ENCODE peak calls at places on chromosome 10, in seven cellular contexts. F, K, X, M, E, R and O are unnamed samples.

GRCh38 chr10:24944512-24945255 is 7.7 kb downstream of the PRTFDC1 start:
- DNase-seq in R (no peak), K (no peak), F (peak), X (no peak), E (peak), M (no peak), O (peak)

GRCh38 chr10:52883996-52884871 is 111.7 kb upstream of the MBL2 start:
- DNase-seq in M (no peak), F (peak), R (no peak), E (peak), X (peak), K (no peak), O (peak)

GRCh38 chr10:86391986-86392722 is 25.6 kb upstream of the GRID1 start:
- DNase-seq in R (peak), F (no peak), X (no peak), K (no peak), E (no peak), M (no peak), O (no peak)

GRCh38 chr10:14128519-14128918 is 202.2 kb downstream of the FRMD4A start:
- DNase-seq in X (no peak), M (no peak), R (no peak), K (no peak), E (no peak), F (no peak), O (no peak)

GRCh38 chr10:105269011-105269410 is 627.9 kb downstream of the SORCS3 start:
- DNase-seq in M (no peak), F (no peak), X (no peak), E (no peak), K (no peak), R (no peak), O (no peak)

GRCh38 chr10:47349941-47350371 is 1.8 kb downstream of the RBP3 start:
- DNase-seq in R (no peak), F (no peak), X (no peak), K (no peak), M (no peak), E (no peak), O (no peak)

GRCh38 chr10:123722351-123722750 is 56.2 kb downstream of the GPR26 start:
- DNase-seq in M (no peak), K (no peak), F (no peak), E (no peak), X (no peak), R (no peak), O (no peak)

GRCh38 chr10:58439632-58440364 is 54.6 kb downstream of the TFAM start:
- DNase-seq in M (no peak), R (no peak), X (no peak), K (no peak), E (peak), F (no peak), O (no peak)

GRCh38 chr10:43252166-43252784 is 14.6 kb downstream of the RASGEF1A start:
- DNase-seq in E (no peak), X (no peak), K (no peak), M (no peak), F (peak), R (no peak), O (no peak)

GRCh38 chr10:127853868-127854768 is 38.6 kb downstream of the CLRN3 start:
- DNase-seq in F (peak), M (peak), K (peak), R (peak), X (peak), E (peak), O (no peak)

GRCh38 chr10:103682042-103682441 is 173.3 kb downstream of the SH3PXD2A start:
- DNase-seq in X (no peak), R (no peak), M (no peak), E (no peak), F (no peak), K (no peak), O (no peak)

GRCh38 chr10:21521910-21522533 is 3.5 kb downstream of the SKIDA1 start:
- DNase-seq in X (no peak), K (no peak), E (peak), F (no peak), R (no peak), M (no peak), O (no peak)

GRCh38 chr10:44828515-44829142 is 82.5 kb upstream of the TMEM72 start:
- DNase-seq in M (no peak), X (no peak), E (no peak), K (no peak), F (no peak), R (no peak), O (no peak)

GRCh38 chr10:31261502-31262311 is 57.3 kb upstream of the ZEB1 start:
- DNase-seq in R (no peak), X (no peak), F (no peak), M (no peak), E (peak), K (no peak), O (no peak)

GRCh38 chr10:24256619-24257018 is 47.7 kb downstream of the KIAA1217 start:
- DNase-seq in X (no peak), F (no peak), E (peak), M (no peak), R (no peak), K (no peak), O (no peak)

GRCh38 chr10:63865210-63865609 is 344.0 kb downstream of the REEP3 start:
- DNase-seq in E (no peak), K (no peak), R (no peak), F (no peak), M (no peak), X (no peak), O (no peak)
- H3K27ac ChIP-seq in E (no peak), K (no peak), R (no peak), F (no peak), M (no peak), X (no peak), O (no peak)

GRCh38 chr10:3933733-3934132 is 148.7 kb upstream of the KLF6 start:
- DNase-seq in X (no peak), K (no peak), E (no peak), F (no peak), R (no peak), M (no peak), O (no peak)

GRCh38 chr10:3932597-3933380 is 147.8 kb upstream of the KLF6 start:
- DNase-seq in K (no peak), R (no peak), X (no peak), E (no peak), M (no peak), F (no peak), O (no peak)

GRCh38 chr10:3936422-3937040 is 151.5 kb upstream of the KLF6 start:
- DNase-seq in F (peak), X (no peak), K (no peak), E (no peak), M (no peak), R (no peak), O (no peak)

GRCh38 chr10:3935141-3935540 is 150.1 kb upstream of the KLF6 start:
- DNase-seq in E (peak), F (no peak), X (no peak), M (no peak), K (no peak), R (no peak), O (no peak)

GRCh38 chr10:3935933-3936359 is 150.9 kb upstream of the KLF6 start:
- DNase-seq in M (peak), R (no peak), F (peak), E (peak), K (no peak), X (no peak), O (no peak)
- H3K27ac ChIP-seq in M (peak), R (peak), F (peak), E (peak), K (peak), X (no peak), O (peak)

GRCh38 chr10:71141528-71141927 is 70.8 kb upstream of the UNC5B start:
- DNase-seq in R (no peak), M (no peak), F (no peak), E (no peak), X (no peak), K (no peak), O (no peak)

GRCh38 chr10:71145352-71145945 is 66.9 kb upstream of the UNC5B start:
- DNase-seq in K (no peak), M (no peak), F (no peak), E (no peak), X (no peak), R (no peak), O (no peak)

GRCh38 chr10:71144824-71145223 is 67.5 kb upstream of the UNC5B start:
- DNase-seq in R (no peak), K (no peak), F (no peak), E (no peak), X (no peak), M (no peak), O (no peak)

GRCh38 chr10:71143170-71143569 is 69.2 kb upstream of the UNC5B start:
- DNase-seq in M (no peak), E (no peak), R (no peak), X (no peak), F (no peak), K (no peak), O (no peak)

DNA sequence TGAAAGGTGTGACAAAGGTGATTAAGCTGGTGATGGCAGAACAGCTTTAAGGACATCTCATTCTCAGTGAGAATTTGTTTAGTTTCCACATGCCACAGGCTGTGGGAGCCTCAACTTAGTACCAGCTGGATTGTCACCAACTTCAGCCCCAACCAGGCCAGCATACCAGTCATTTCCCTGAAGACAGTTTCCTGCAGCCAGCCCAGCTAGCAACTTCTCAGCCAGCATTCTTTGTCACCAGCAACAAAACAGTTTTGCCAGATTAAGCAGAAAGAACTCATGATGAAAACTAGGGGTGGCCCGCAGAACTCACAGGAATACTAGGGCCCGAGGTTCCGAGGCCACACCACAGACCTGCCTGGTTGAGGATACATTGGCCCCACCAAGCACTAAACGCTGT is 68.8 kb upstream of the UNC5B start:
- DNase-seq in F (no peak), X (no peak), M (no peak), R (no peak), K (no peak), E (no peak), O (no peak)
- H3K27ac ChIP-seq in F (no peak), X (no peak), M (no peak), R (no peak), K (no peak), E (no peak), O (no peak)

DNA sequence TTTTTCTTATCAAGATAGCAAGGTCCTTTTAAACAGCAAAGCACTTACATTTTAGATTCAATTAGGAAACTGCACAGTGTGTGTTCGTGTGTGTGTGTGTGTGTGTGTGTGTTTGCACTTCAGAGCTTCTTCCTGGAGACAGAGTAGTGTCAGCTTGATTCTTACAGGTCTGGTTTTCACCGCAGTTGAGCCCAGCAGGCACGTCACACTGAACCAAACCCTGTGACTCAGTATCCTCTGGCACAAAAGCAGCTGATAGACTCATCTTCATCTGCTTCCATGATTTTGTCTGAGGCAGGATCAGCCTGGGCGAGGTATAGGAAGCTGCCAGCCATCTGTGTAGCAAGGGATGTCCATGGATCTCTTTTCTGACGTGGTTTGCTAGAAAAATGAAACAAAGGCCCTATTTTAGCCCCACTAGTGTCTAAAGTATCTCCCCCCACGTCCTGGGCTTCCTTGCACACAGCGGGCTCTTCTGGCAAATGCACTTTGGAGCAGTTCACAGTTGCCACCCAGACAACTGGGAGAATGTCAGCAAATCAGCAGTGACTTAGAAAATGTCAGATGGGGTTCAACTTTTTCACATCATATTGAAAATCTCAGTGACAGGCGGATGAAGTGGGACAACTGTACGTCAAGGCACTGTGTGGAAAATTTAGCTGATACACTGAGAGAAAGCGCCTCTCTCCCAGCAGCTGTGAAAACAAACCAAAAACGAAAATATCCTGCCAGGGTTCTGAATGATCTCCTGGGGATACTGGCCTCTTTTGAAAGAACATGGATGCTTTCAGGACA is 373.2 kb upstream of the CELF2 start:
- DNase-seq in M (no peak), K (peak), X (no peak), F (no peak), E (peak), R (no peak), O (peak)
- H3K27ac ChIP-seq in M (no peak), K (peak), X (no peak), F (no peak), E (peak), R (no peak), O (no peak)

DNA sequence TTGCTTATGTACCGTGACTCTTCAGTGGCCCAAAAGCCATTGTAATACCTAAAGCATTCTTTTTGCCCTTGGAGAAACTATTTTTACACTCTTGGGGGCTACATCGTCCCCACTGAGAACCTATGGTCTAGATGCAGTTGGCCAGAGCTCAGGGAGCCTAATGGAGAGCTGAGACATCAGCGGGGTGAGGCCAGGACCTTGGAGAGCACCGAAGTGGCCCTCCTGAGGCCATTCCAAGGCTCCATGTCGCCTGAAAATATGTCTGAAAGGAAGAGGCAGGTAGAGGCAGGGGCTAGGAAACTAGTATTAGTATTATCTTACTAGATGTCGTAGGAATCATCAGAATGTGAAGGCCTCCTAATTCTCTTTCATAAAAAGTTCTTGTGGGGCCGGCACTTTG is 4.9 kb downstream of the PKD2L1 start:
- DNase-seq in E (no peak), R (no peak), F (no peak), X (no peak), M (no peak), K (no peak), O (no peak)
- H3K27ac ChIP-seq in E (no peak), R (no peak), F (no peak), X (no peak), M (no peak), K (no peak), O (no peak)

GRCh38 chr10:16867990-16868389 is 50.8 kb upstream of the RSU1 start:
- DNase-seq in E (peak), X (no peak), K (no peak), M (no peak), R (no peak), F (no peak), O (no peak)
- H3K27ac ChIP-seq in E (no peak), X (no peak), K (no peak), M (no peak), R (no peak), F (no peak), O (no peak)

DNA sequence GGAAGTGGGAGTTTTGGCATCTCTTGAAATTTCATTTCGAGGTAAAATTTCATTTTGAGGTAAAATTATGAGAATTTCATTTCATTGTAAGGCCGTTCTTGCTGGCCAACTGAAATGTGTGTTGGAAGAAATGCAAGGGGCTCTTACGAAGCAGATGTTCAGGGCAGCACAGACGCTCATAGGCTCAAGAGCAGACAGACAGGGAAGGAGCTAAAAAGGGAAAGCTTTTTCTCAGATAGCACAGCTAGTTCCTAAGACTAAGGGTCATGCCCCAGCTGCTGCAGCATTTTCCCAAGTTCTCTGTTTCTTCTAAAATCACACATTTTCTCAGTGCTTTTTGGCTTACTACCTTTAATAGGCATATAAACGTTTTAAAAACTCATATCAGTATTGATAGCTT is 65.1 kb upstream of the SFMBT2 start:
- DNase-seq in E (no peak), F (no peak), R (no peak), K (no peak), M (no peak), X (no peak), O (no peak)
- H3K27ac ChIP-seq in E (no peak), F (no peak), R (peak), K (no peak), M (no peak), X (no peak), O (no peak)

GRCh38 chr10:77649333-77650331 is 12.0 kb upstream of the KCNMA1 start:
- DNase-seq in R (no peak), X (no peak), M (no peak), F (no peak), K (no peak), E (no peak), O (no peak)
- H3K27ac ChIP-seq in R (no peak), X (no peak), M (no peak), F (no peak), K (no peak), E (no peak), O (no peak)

DNA sequence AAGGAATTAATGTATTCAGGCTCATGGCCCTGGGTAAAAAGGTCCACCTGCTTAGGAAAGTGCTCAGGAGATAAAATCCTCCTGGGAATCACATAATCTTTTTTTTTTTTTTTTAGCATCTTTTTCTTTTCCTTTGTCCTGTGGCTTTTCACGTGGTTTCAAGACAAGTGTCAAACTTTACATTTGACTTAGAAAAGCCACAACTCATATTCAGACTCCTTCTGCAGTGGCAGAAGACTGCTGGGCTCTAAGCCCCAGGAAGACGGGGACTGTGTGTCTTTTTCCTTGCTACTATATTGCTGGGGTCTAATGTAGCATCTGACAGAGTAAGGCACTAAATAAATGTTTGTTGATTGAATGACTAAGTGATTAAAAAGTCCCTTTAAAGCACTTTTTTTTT is 127.5 kb upstream of the ANKRD1 start:
- DNase-seq in F (no peak), E (no peak), X (no peak), K (no peak), M (no peak), R (no peak), O (no peak)
- H3K27ac ChIP-seq in F (no peak), E (no peak), X (no peak), K (no peak), M (no peak), R (no peak), O (no peak)

GRCh38 chr10:6170638-6171037 is 32.1 kb upstream of the PFKFB3 start:
- DNase-seq in M (peak), X (no peak), F (peak), K (no peak), E (no peak), R (no peak), O (no peak)
- H3K27ac ChIP-seq in M (no peak), X (no peak), F (no peak), K (no peak), E (no peak), R (peak), O (no peak)